ENCODE peak calls at places on chromosomes 11 and 22, in six cellular contexts. A is GM12865, G is mesenchymal stem cell, X is H7, V is fibroblast of villous mesenchyme, Q is AG04450. Z is an unnamed sample.

GRCh38 chr11:111428113-111428876 is 49.2 kb upstream of the POU2AF1 start:
- DNase-seq in A (no peak), G (no peak), X (no peak), V (no peak), Q (no peak), Z (no peak)

GRCh38 chr11:129283141-129283540 is 91.0 kb upstream of the ARHGAP32 start:
- DNase-seq in A (no peak), G (no peak), X (no peak), V (no peak), Q (no peak), Z (no peak)

GRCh38 chr11:92894197-92894596 is 75.3 kb upstream of the MTNR1B start:
- DNase-seq in A (no peak), G (no peak), X (no peak), V (no peak), Q (no peak), Z (no peak)

GRCh38 chr11:14905104-14906033 is 13.3 kb upstream of the CYP2R1 start:
- DNase-seq in A (peak; percentile 90), G (peak; percentile 34), X (peak; percentile 86), V (peak; percentile 33), Q (no peak), Z (peak; percentile 33)

GRCh38 chr22:50016988-50017700 is 4.6 kb upstream of the IL17REL start:
- DNase-seq in A (peak; percentile 72), G (no peak), X (peak; percentile 58), V (no peak), Q (no peak), Z (no peak)

GRCh38 chr11:92512204-92512569 is 287.6 kb downstream of the FAT3 start:
- DNase-seq in A (no peak), G (no peak), X (no peak), V (no peak), Q (no peak), Z (no peak)

GRCh38 chr11:70496591-70497535 is 98.5 kb downstream of the CTTN start:
- DNase-seq in A (no peak), G (no peak), X (no peak), V (no peak), Q (no peak), Z (no peak)

GRCh38 chr11:86592047-86592564 is 80.3 kb downstream of the ME3 start:
- DNase-seq in A (no peak), G (peak; percentile 88), X (no peak), V (peak; percentile 77), Q (no peak), Z (peak; percentile 28)

GRCh38 chr11:108916290-108916689 is 251.4 kb downstream of the DDX10 start:
- DNase-seq in A (no peak), G (no peak), X (no peak), V (no peak), Q (no peak), Z (peak; percentile 45)

GRCh38 chr11:15208570-15209222 is 94.0 kb downstream of the INSC start:
- DNase-seq in A (peak; percentile 72), G (peak; percentile 65), X (peak; percentile 91), V (peak; percentile 64), Q (peak; percentile 27), Z (peak; percentile 73)

DNA sequence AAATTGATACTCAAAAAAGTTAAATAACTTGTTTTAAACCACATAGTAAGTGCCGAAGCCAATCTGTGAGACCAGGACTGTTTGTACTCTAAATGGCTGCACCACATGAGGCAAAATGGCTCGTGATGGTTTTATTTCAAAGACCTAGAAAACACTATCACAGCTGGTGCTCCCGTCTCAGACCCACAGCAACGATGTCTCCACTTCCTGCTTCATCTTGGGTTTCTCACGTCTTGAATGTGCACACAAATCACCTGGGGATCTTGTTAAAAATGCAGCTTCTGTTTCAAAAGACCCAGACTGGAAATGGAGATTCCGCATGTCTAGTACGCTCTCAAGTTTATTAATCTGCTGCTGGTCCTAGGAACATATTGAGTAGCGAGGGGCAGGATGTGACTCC is 1.2 kb downstream of the CD3E start:
- DNase-seq in A (no peak), G (no peak), X (no peak), V (no peak), Q (no peak), Z (no peak)
- H3K4me3 ChIP-seq in A (no peak overlapping the region), G (no peak overlapping the region), X (no peak overlapping the region), V (no peak overlapping the region), Q (no peak overlapping the region), Z (no peak overlapping the region)

DNA sequence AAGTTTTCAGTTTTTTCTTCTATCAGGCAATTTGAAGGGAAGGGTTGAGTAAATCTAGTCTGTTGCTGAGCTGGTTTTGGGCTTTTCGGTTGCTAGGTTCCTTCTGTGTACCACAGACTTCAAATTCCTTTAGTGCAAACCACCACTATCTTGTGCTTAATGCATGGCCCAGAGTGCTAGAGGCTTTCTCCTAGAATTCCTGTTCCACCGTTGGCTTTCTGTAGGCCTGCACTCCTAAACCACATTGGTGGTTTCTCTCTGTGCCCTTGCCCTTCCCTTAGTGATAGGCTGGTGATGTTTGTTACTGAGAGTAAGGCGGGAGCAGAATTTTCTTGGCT is 47.1 kb upstream of the CTSC start:
- DNase-seq in A (peak; percentile 45), G (peak; percentile 50), X (no peak), V (peak; percentile 24), Q (no peak), Z (peak; percentile 31)
- H3K4me3 ChIP-seq in A (no peak overlapping the region), G (no peak overlapping the region), X (no peak overlapping the region), V (no peak overlapping the region), Q (no peak overlapping the region), Z (no peak overlapping the region)

DNA sequence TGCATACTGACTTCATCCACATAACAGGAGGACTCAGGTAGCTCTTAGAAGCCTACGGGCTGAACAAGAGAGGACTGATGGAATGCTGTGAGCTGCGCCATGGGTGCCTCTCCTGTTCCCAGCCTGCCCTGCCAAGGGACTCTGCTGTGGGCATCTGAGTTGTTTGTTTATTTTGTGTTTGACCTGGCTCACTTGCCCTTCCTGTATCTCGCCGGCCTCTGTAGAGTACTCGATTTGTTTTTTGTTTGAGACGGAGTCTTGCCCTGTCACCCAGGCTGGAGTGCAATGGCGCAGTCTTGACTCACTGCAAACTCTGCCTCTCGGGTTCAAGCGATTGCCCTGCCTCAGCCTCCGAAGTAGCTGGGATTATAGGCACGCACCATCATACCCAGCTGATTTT is 1.8 kb downstream of the TTC38 start:
- DNase-seq in A (no peak), G (no peak), X (peak; percentile 25), V (no peak), Q (no peak), Z (no peak)
- H3K4me3 ChIP-seq in A (no peak overlapping the region), G (no peak overlapping the region), X (no peak overlapping the region), V (no peak overlapping the region), Q (no peak overlapping the region), Z (no peak overlapping the region)

GRCh38 chr11:119438599-119438998 is 15.6 kb upstream of the THY1 start:
- DNase-seq in A (no peak), G (no peak), X (no peak), V (no peak), Q (no peak), Z (no peak)
- H3K4me3 ChIP-seq in A (no peak overlapping the region), G (no peak overlapping the region), X (no peak overlapping the region), V (no peak overlapping the region), Q (no peak overlapping the region), Z (no peak overlapping the region)

GRCh38 chr22:19875061-19875530 is 20.4 kb upstream of the GNB1L start:
- DNase-seq in A (no peak), G (no peak), X (no peak), V (no peak), Q (no peak), Z (no peak)
- H3K4me3 ChIP-seq in A (no peak overlapping the region), G (no peak overlapping the region), X (no peak overlapping the region), V (no peak overlapping the region), Q (no peak overlapping the region), Z (no peak overlapping the region)

Z was measured in fibroblast of the aortic adventitia.